ENCODE peak calls at places on chromosomes 5 and 9, in seven cellular contexts. P is NCI-H1092 treated with DMSO at 0.1 percent for 48 hours, E is fibroblast of pulmonary artery, Y is GM10248, I is HFF-Myc, G is AML-193, U is cardiac muscle cell. Q is an unnamed sample.
A peak's percentile ranks its signal among the peaks of the same experiment; 100 is the strongest.

GRCh38 chr5:31495336-31495735 is 36.6 kb downstream of the DROSHA start:
- DNase-seq in Y (no peak), G (no peak), E (no peak), I (no peak), P (no peak), U (no peak), Q (no peak)

GRCh38 chr9:109098221-109098959 is 21.4 kb downstream of the TMEM245 start:
- DNase-seq in Y (no peak), U (peak; percentile 47), G (no peak), E (peak; percentile 93), I (no peak), P (no peak), Q (no peak)

GRCh38 chr9:74379718-74380117 is 117.4 kb upstream of the RORB start:
- DNase-seq in E (no peak), Y (no peak), P (peak; percentile 71), I (no peak), U (peak; percentile 73), G (no peak), Q (peak; percentile 67)

GRCh38 chr9:89714316-89714715 is 109.5 kb downstream of the GADD45G start:
- DNase-seq in I (no peak), E (no peak), U (no peak), P (no peak), G (no peak), Y (no peak), Q (no peak)

GRCh38 chr9:115063058-115063850 is 54.7 kb downstream of the TNC start:
- DNase-seq in E (peak; percentile 42), Y (no peak), G (no peak), I (peak; percentile 15), P (no peak), U (no peak), Q (no peak)

GRCh38 chr9:110623462-110624025 is 44.0 kb upstream of the SVEP1 start:
- DNase-seq in P (peak; percentile 77), I (no peak), E (peak; percentile 80), U (peak; percentile 73), G (peak; percentile 26), Y (peak; percentile 35), Q (peak; percentile 40)

GRCh38 chr5:109857405-109858031 is 167.8 kb downstream of the MAN2A1 start:
- DNase-seq in G (no peak), U (no peak), P (no peak), E (no peak), Y (no peak), I (no peak), Q (peak; percentile 66)

GRCh38 chr9:84340535-84340934 is at the start of gene SLC28A3:
- DNase-seq in P (no peak), G (no peak), Y (no peak), E (no peak), U (no peak), I (no peak), Q (no peak)

GRCh38 chr5:11719888-11720481 is 184.3 kb downstream of the CTNND2 start:
- DNase-seq in E (no peak), Y (no peak), G (peak; percentile 36), P (no peak), I (no peak), U (peak; percentile 77), Q (peak; percentile 51)

GRCh38 chr5:73327908-73328455 is 120.6 kb downstream of the FOXD1 start:
- DNase-seq in E (no peak), I (no peak), Y (no peak), G (no peak), U (no peak), P (no peak), Q (no peak)

GRCh38 chr5:154385236-154385512 is 60.6 kb upstream of the SAP30L start:
- DNase-seq in U (no peak), Y (no peak), I (no peak), E (no peak), P (no peak), G (no peak), Q (no peak)

GRCh38 chr5:80198399-80198798 is 57.4 kb downstream of the SERINC5 start:
- DNase-seq in P (no peak), I (no peak), U (no peak), G (no peak), E (no peak), Y (no peak), Q (no peak)

GRCh38 chr9:38126730-38127129 is 57.7 kb upstream of the SHB start:
- DNase-seq in I (no peak), G (no peak), E (no peak), Y (no peak), U (no peak), P (peak; percentile 98), Q (peak; percentile 81)

GRCh38 chr9:72788966-72789365 is 163.9 kb downstream of the ALDH1A1 start:
- DNase-seq in P (no peak), G (no peak), Y (no peak), E (no peak), I (no peak), U (no peak), Q (no peak)

GRCh38 chr5:132501961-132502931 is 11.7 kb upstream of the IRF1 start:
- DNase-seq in I (no peak), G (no peak), P (no peak), E (no peak), Y (no peak), U (no peak), Q (no peak)

GRCh38 chr9:6153425-6153824 is 62.2 kb upstream of the IL33 start:
- DNase-seq in Y (no peak), U (no peak), G (no peak), P (no peak), I (no peak), E (peak; percentile 59), Q (no peak)

GRCh38 chr5:141958773-141959172 is 771 bp upstream of the PCDH12 start:
- DNase-seq in P (no peak), I (no peak), U (no peak), G (peak; percentile 76), Y (no peak), E (peak; percentile 74), Q (no peak)

GRCh38 chr9:136723989-136724388 is 11.6 kb downstream of the DIPK1B start:
- DNase-seq in I (no peak), E (no peak), U (no peak), Y (no peak), P (no peak), G (no peak), Q (no peak)

GRCh38 chr5:133635051-133635450 is 22.7 kb upstream of the FSTL4 start:
- DNase-seq in G (no peak), E (no peak), Y (no peak), I (peak; percentile 12), P (no peak), U (no peak), Q (no peak)

GRCh38 chr5:157370967-157371366 is 89.0 kb upstream of the NIPAL4 start:
- DNase-seq in G (no peak), Y (no peak), E (no peak), U (peak; percentile 73), P (no peak), I (no peak), Q (no peak)

GRCh38 chr5:180130291-180130869 is 58.8 kb upstream of the RNF130 start:
- DNase-seq in I (no peak), Y (no peak), G (no peak), P (no peak), E (no peak), U (no peak), Q (no peak)

GRCh38 chr5:136780518-136780917 is 415.2 kb upstream of the TRPC7 start:
- DNase-seq in U (no peak), G (no peak), Y (no peak), I (no peak), E (no peak), P (no peak), Q (peak; percentile 3)

GRCh38 chr5:53423724-53424123 is 56.7 kb upstream of the FST start:
- DNase-seq in G (no peak), U (no peak), Y (no peak), P (no peak), I (no peak), E (no peak), Q (no peak)

GRCh38 chr5:107670927-107671741 is at the start of gene EFNA5:
- DNase-seq in E (peak; percentile 52), P (peak; percentile 59), Y (peak; percentile 38), I (no peak), U (peak; percentile 77), G (no peak), Q (peak; percentile 44)

GRCh38 chr9:134384811-134385479 is 58.7 kb downstream of the RXRA start:
- DNase-seq in E (no peak), G (no peak), I (no peak), P (no peak), Y (no peak), U (no peak), Q (no peak)

GRCh38 chr5:151257731-151258715 is 5.0 kb downstream of the GM2A start:
- DNase-seq in P (no peak), E (peak; percentile 13), Y (peak; percentile 62), G (peak; percentile 18), I (no peak), U (no peak), Q (no peak)

GRCh38 chr5:151459680-151460079 is 12.3 kb downstream of the SLC36A1 start:
- DNase-seq in P (no peak), U (peak; percentile 35), I (no peak), Y (no peak), G (no peak), E (no peak), Q (no peak)

GRCh38 chr9:93574091-93574899 is 2.1 kb upstream of the PHF2 start:
- DNase-seq in G (no peak), Y (no peak), U (no peak), E (no peak), I (no peak), P (no peak), Q (no peak)

GRCh38 chr5:73027361-73027760 is 71.5 kb downstream of the FCHO2 start:
- DNase-seq in E (no peak), G (no peak), Y (no peak), U (no peak), I (no peak), P (no peak), Q (no peak)

GRCh38 chr9:8850916-8851315 is 1051.3 kb upstream of the DMAC1 start:
- DNase-seq in E (no peak), G (no peak), P (peak; percentile 54), U (peak; percentile 52), I (no peak), Y (no peak), Q (no peak)

GRCh38 chr9:119164716-119165115 is 204.5 kb downstream of the BRINP1 start:
- DNase-seq in I (no peak), U (no peak), P (peak; percentile 15), E (no peak), G (no peak), Y (no peak), Q (no peak)

GRCh38 chr5:42514759-42515158 is 91.5 kb downstream of the GHR start:
- DNase-seq in E (no peak), Y (no peak), G (no peak), U (peak; percentile 18), I (no peak), P (no peak), Q (no peak)

GRCh38 chr9:115305543-115305942 is 187.6 kb upstream of the TNC start:
- DNase-seq in U (no peak), P (no peak), I (no peak), G (no peak), Y (no peak), E (no peak), Q (no peak)

GRCh38 chr9:16344343-16344742 is 526.1 kb downstream of the BNC2 start:
- DNase-seq in U (no peak), G (no peak), E (peak; percentile 91), P (no peak), Y (no peak), I (peak; percentile 59), Q (no peak)

GRCh38 chr9:128026255-128027165 is 40.6 kb downstream of the NAIF1 start:
- DNase-seq in E (peak; percentile 69), G (no peak), U (no peak), I (no peak), P (no peak), Y (peak; percentile 66), Q (peak; percentile 98)

GRCh38 chr5:167565555-167565954 is 725.9 kb upstream of the WWC1 start:
- DNase-seq in E (peak; percentile 49), U (no peak), I (no peak), Y (no peak), G (peak; percentile 2), P (peak; percentile 8), Q (no peak)

GRCh38 chr5:108113950-108114349 is 267.9 kb downstream of the FBXL17 start:
- DNase-seq in Y (no peak), U (no peak), P (no peak), G (no peak), E (no peak), I (no peak), Q (no peak)